ENCODE peak calls at places on chromosomes 2 and 18, in ten cellular contexts. One of them, this sample, is unnamed.
A peak's percentile ranks its signal among the peaks of the same experiment; 100 is the strongest.

GRCh38 chr18:58991127-58991798 is 126.6 kb downstream of the ZNF532 start:
- DNase-seq in HepG2: no peak
- DNase-seq in tibial nerve: no peak
- DNase-seq in GM12878: peak; percentile 76
- DNase-seq in SK-N-SH: no peak
- DNase-seq in K562: no peak
- DNase-seq in suprapubic skin: no peak
- DNase-seq in A549: no peak
- DNase-seq in stomach: no peak
- DNase-seq in transverse colon: no peak
- DNase-seq in this sample: no peak

GRCh38 chr18:39341106-39341505 is 1775.5 kb upstream of the CELF4 start:
- DNase-seq in HepG2: no peak
- DNase-seq in tibial nerve: no peak
- DNase-seq in GM12878: no peak
- DNase-seq in SK-N-SH: no peak
- DNase-seq in K562: no peak
- DNase-seq in suprapubic skin: no peak
- DNase-seq in A549: no peak
- DNase-seq in stomach: no peak
- DNase-seq in transverse colon: no peak
- DNase-seq in this sample: no peak

GRCh38 chr2:219560037-219560892 is 11.1 kb downstream of the OBSL1 start:
- DNase-seq in HepG2: no peak
- DNase-seq in tibial nerve: no peak
- DNase-seq in GM12878: no peak
- DNase-seq in SK-N-SH: peak; percentile 90
- DNase-seq in K562: peak; percentile 63
- DNase-seq in suprapubic skin: no peak
- DNase-seq in A549: no peak
- DNase-seq in stomach: no peak
- DNase-seq in transverse colon: no peak
- DNase-seq in this sample: peak; percentile 28

GRCh38 chr2:179595284-179595683 is 266.1 kb downstream of the ZNF385B start:
- DNase-seq in HepG2: peak; percentile 33
- DNase-seq in tibial nerve: no peak
- DNase-seq in GM12878: no peak
- DNase-seq in SK-N-SH: no peak
- DNase-seq in K562: no peak
- DNase-seq in suprapubic skin: no peak
- DNase-seq in A549: no peak
- DNase-seq in stomach: no peak
- DNase-seq in transverse colon: no peak
- DNase-seq in this sample: no peak

GRCh38 chr18:32420084-32420483 is 50.6 kb downstream of the GAREM1 start:
- DNase-seq in HepG2: no peak
- DNase-seq in tibial nerve: no peak
- DNase-seq in GM12878: no peak
- DNase-seq in SK-N-SH: no peak
- DNase-seq in K562: no peak
- DNase-seq in suprapubic skin: no peak
- DNase-seq in A549: no peak
- DNase-seq in stomach: no peak
- DNase-seq in transverse colon: no peak
- DNase-seq in this sample: no peak

GRCh38 chr2:23452397-23452796 is 67.4 kb downstream of the KLHL29 start:
- DNase-seq in HepG2: no peak
- DNase-seq in tibial nerve: no peak
- DNase-seq in GM12878: peak; percentile 8
- DNase-seq in SK-N-SH: no peak
- DNase-seq in K562: no peak
- DNase-seq in suprapubic skin: no peak
- DNase-seq in A549: no peak
- DNase-seq in stomach: no peak
- DNase-seq in transverse colon: no peak
- DNase-seq in this sample: no peak

GRCh38 chr2:48412409-48413259 is 117.3 kb upstream of the STON1 start:
- DNase-seq in HepG2: no peak
- DNase-seq in tibial nerve: no peak
- DNase-seq in GM12878: no peak
- DNase-seq in SK-N-SH: no peak
- DNase-seq in K562: no peak
- DNase-seq in suprapubic skin: no peak
- DNase-seq in A549: no peak
- DNase-seq in stomach: no peak
- DNase-seq in transverse colon: no peak
- DNase-seq in this sample: no peak

GRCh38 chr2:160269803-160270570 is 69.9 kb upstream of the ITGB6 start:
- DNase-seq in HepG2: peak; percentile 77
- DNase-seq in tibial nerve: peak; percentile 78
- DNase-seq in GM12878: peak; percentile 11
- DNase-seq in SK-N-SH: peak; percentile 76
- DNase-seq in K562: peak; percentile 69
- DNase-seq in suprapubic skin: peak; percentile 90
- DNase-seq in A549: peak; percentile 92
- DNase-seq in stomach: peak; percentile 79
- DNase-seq in transverse colon: peak; percentile 84
- DNase-seq in this sample: peak; percentile 95

GRCh38 chr18:43279015-43279758 is 1.9 kb upstream of the SYT4 start:
- DNase-seq in HepG2: peak; percentile 31
- DNase-seq in tibial nerve: no peak
- DNase-seq in GM12878: no peak
- DNase-seq in SK-N-SH: peak; percentile 73
- DNase-seq in K562: no peak
- DNase-seq in suprapubic skin: no peak
- DNase-seq in A549: peak; percentile 33
- DNase-seq in stomach: no peak
- DNase-seq in transverse colon: no peak
- DNase-seq in this sample: no peak

GRCh38 chr2:102187191-102188150 is 648 bp downstream of the IL1RL2 start:
- DNase-seq in HepG2: no peak
- DNase-seq in tibial nerve: peak; percentile 42
- DNase-seq in GM12878: no peak
- DNase-seq in SK-N-SH: peak; percentile 37
- DNase-seq in K562: no peak
- DNase-seq in suprapubic skin: no peak
- DNase-seq in A549: no peak
- DNase-seq in stomach: peak; percentile 49
- DNase-seq in transverse colon: peak; percentile 53
- DNase-seq in this sample: peak; percentile 29

GRCh38 chr2:118936286-118936685 is 5.7 kb upstream of the MARCO start:
- DNase-seq in HepG2: no peak
- DNase-seq in tibial nerve: no peak
- DNase-seq in GM12878: no peak
- DNase-seq in SK-N-SH: no peak
- DNase-seq in K562: no peak
- DNase-seq in suprapubic skin: no peak
- DNase-seq in A549: no peak
- DNase-seq in stomach: no peak
- DNase-seq in transverse colon: no peak
- DNase-seq in this sample: no peak

GRCh38 chr2:209661286-209661685 is 110.3 kb upstream of the UNC80 start:
- DNase-seq in HepG2: no peak
- DNase-seq in tibial nerve: no peak
- DNase-seq in GM12878: no peak
- DNase-seq in SK-N-SH: peak; percentile 65
- DNase-seq in K562: no peak
- DNase-seq in suprapubic skin: no peak
- DNase-seq in A549: no peak
- DNase-seq in stomach: no peak
- DNase-seq in transverse colon: no peak
- DNase-seq in this sample: no peak

GRCh38 chr2:102674836-102675235 is 55.5 kb downstream of the SLC9A2 start:
- DNase-seq in HepG2: no peak
- DNase-seq in tibial nerve: no peak
- DNase-seq in GM12878: no peak
- DNase-seq in SK-N-SH: no peak
- DNase-seq in K562: peak; percentile 28
- DNase-seq in suprapubic skin: no peak
- DNase-seq in A549: no peak
- DNase-seq in stomach: no peak
- DNase-seq in transverse colon: no peak
- DNase-seq in this sample: no peak

GRCh38 chr2:161337247-161337646 is 29.0 kb downstream of the PSMD14 start:
- DNase-seq in HepG2: no peak
- DNase-seq in tibial nerve: no peak
- DNase-seq in GM12878: no peak
- DNase-seq in SK-N-SH: peak; percentile 56
- DNase-seq in K562: no peak
- DNase-seq in suprapubic skin: no peak
- DNase-seq in A549: no peak
- DNase-seq in stomach: no peak
- DNase-seq in transverse colon: no peak
- DNase-seq in this sample: no peak

GRCh38 chr2:161344737-161345136 is 36.5 kb downstream of the PSMD14 start:
- DNase-seq in HepG2: no peak
- DNase-seq in tibial nerve: no peak
- DNase-seq in GM12878: no peak
- DNase-seq in SK-N-SH: no peak
- DNase-seq in K562: no peak
- DNase-seq in suprapubic skin: no peak
- DNase-seq in A549: no peak
- DNase-seq in stomach: no peak
- DNase-seq in transverse colon: no peak
- DNase-seq in this sample: no peak

GRCh38 chr2:161343235-161343634 is 35.0 kb downstream of the PSMD14 start:
- DNase-seq in HepG2: no peak
- DNase-seq in tibial nerve: no peak
- DNase-seq in GM12878: no peak
- DNase-seq in SK-N-SH: no peak
- DNase-seq in K562: no peak
- DNase-seq in suprapubic skin: no peak
- DNase-seq in A549: no peak
- DNase-seq in stomach: no peak
- DNase-seq in transverse colon: no peak
- DNase-seq in this sample: no peak
- H3K4me1 ChIP-seq in HepG2: no peaks in the 10 kb centered on the region
- H3K4me1 ChIP-seq in tibial nerve: no peaks in the 10 kb centered on the region
- H3K4me1 ChIP-seq in GM12878: no peaks in the 10 kb centered on the region
- H3K4me1 ChIP-seq in SK-N-SH: peaks cover 5% of the 10 kb centered on the region
- H3K4me1 ChIP-seq in K562: peaks cover 3% of the 10 kb centered on the region
- H3K4me1 ChIP-seq in suprapubic skin: no peaks in the 10 kb centered on the region
- H3K4me1 ChIP-seq in A549: no peaks in the 10 kb centered on the region
- H3K4me1 ChIP-seq in stomach: no peaks in the 10 kb centered on the region
- H3K4me1 ChIP-seq in transverse colon: no peaks in the 10 kb centered on the region
- H3K4me1 ChIP-seq in this sample: no peaks in the 10 kb centered on the region

DNA sequence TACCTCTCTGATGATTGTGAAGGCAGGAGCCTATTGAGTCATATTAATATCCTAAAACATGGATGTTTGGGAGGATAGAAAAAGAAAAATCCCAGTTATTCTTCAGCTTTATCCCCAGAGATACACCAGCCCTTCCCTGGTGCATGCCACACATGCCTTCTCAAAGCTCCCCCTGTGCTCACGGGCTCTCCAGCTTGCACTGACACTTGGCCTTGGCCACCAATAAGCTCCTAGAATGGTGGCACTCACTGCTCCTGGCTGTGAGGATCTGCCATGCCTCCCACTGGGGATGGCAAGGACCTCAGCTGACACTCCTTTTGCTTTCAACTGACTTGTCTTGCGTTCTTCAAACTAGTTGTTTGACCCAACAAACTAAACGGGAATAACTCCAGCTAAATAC is 15.9 kb downstream of the SLC14A1 start:
- DNase-seq in HepG2: no peak
- DNase-seq in tibial nerve: no peak
- DNase-seq in GM12878: no peak
- DNase-seq in SK-N-SH: no peak
- DNase-seq in K562: no peak
- DNase-seq in suprapubic skin: no peak
- DNase-seq in A549: no peak
- DNase-seq in stomach: no peak
- DNase-seq in transverse colon: no peak
- DNase-seq in this sample: no peak
- H3K4me3 ChIP-seq in HepG2: no peak overlapping the region
- H3K4me3 ChIP-seq in tibial nerve: no peak overlapping the region
- H3K4me3 ChIP-seq in GM12878: no peak overlapping the region
- H3K4me3 ChIP-seq in SK-N-SH: no peak overlapping the region
- H3K4me3 ChIP-seq in K562: no peak overlapping the region
- H3K4me3 ChIP-seq in suprapubic skin: no peak overlapping the region
- H3K4me3 ChIP-seq in A549: no peak overlapping the region
- H3K4me3 ChIP-seq in stomach: no peak overlapping the region
- H3K4me3 ChIP-seq in transverse colon: no peak overlapping the region
- H3K4me3 ChIP-seq in this sample: no peak overlapping the region

DNA sequence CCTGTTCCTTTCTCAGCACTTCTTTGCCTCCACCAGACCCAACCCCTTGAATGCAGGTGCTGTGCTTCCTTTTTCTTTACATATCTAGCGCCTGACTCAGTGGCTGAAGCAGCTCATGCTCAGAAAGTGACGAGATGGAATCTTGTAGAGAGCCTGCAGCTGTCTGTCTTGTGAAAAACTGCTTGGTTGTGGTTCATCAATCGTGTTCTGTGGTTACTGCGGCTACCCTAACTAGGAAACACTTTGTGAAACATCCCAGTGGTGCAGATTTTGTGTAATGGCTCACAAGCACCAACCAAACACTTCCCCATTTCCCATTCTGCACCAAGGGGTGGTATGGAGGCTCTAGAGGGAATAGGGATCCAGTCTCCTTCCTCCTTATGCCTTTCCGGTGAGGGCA is 307.2 kb upstream of the MMADHC start:
- DNase-seq in HepG2: no peak
- DNase-seq in tibial nerve: no peak
- DNase-seq in GM12878: no peak
- DNase-seq in SK-N-SH: no peak
- DNase-seq in K562: no peak
- DNase-seq in suprapubic skin: no peak
- DNase-seq in A549: no peak
- DNase-seq in stomach: no peak
- DNase-seq in transverse colon: no peak
- DNase-seq in this sample: no peak
- TF ChIP-seq EP300 in HepG2: no peak
- TF ChIP-seq EP300 in tibial nerve: peak; percentile 57
- TF ChIP-seq EP300 in GM12878: no peak
- TF ChIP-seq EP300 in SK-N-SH: no peak
- TF ChIP-seq EP300 in K562: no peak
- TF ChIP-seq EP300 in suprapubic skin: no peak
- TF ChIP-seq EP300 in A549: no peak
- TF ChIP-seq EP300 in stomach: no peak
- TF ChIP-seq EP300 in transverse colon: no peak
- TF ChIP-seq EP300 in this sample: no peak

DNA sequence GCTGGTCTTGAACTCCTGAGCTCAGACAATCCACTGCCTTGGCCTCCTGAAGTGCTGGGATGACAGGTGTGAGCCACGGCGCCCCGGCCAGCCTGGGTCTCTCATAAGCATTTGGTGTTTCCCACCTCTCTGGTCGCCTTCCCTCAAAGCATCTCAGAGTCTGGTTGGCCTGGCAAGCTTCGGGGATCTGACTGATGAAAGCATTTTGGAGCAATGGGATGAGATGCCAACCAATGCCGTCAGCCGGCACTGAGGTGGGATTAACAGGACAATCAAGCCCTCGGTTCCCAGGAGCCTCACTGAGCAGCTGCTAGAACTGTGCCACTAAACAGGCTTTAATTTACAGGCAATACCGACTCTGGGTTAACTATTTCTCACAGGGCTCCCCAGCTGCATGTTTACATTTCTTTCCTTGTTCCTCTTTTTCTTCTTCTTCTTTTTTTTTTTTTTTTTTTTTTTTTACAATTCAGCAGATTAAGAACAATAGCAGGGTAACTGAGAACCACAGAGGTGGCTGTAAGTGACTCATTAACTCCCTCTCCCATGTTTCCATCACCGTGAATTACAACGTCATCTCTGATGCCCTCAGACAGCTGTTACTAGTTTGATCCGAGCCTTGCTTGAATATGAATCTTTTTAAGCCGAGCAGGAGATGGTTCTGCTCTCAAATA is 38.0 kb downstream of the ODC1 start:
- DNase-seq in HepG2: no peak
- DNase-seq in tibial nerve: peak; percentile 25
- DNase-seq in GM12878: peak; percentile 86
- DNase-seq in SK-N-SH: no peak
- DNase-seq in K562: no peak
- DNase-seq in suprapubic skin: no peak
- DNase-seq in A549: no peak
- DNase-seq in stomach: no peak
- DNase-seq in transverse colon: no peak
- DNase-seq in this sample: no peak
- H3K4me1 ChIP-seq in HepG2: peaks cover 28% of the 10 kb centered on the region
- H3K4me1 ChIP-seq in tibial nerve: peaks cover 26% of the 10 kb centered on the region
- H3K4me1 ChIP-seq in GM12878: peaks cover 52% of the 10 kb centered on the region
- H3K4me1 ChIP-seq in SK-N-SH: peaks cover 55% of the 10 kb centered on the region
- H3K4me1 ChIP-seq in K562: peaks cover 42% of the 10 kb centered on the region
- H3K4me1 ChIP-seq in suprapubic skin: peaks cover 45% of the 10 kb centered on the region
- H3K4me1 ChIP-seq in A549: peaks cover 55% of the 10 kb centered on the region
- H3K4me1 ChIP-seq in stomach: peaks cover 85% of the 10 kb centered on the region
- H3K4me1 ChIP-seq in transverse colon: peaks cover 74% of the 10 kb centered on the region
- H3K4me1 ChIP-seq in this sample: peaks cover 1% of the 10 kb centered on the region

This sample was measured in ovary.